ENCODE peak calls at places on chromosomes 3 and 15, in six cellular contexts. T is A549, F is body of pancreas, W is spleen, E is stomach, J is right lobe of liver. C is an unnamed sample. For H3K9me3, the result is how much of the 10 kb centered on the place peaks cover.

GRCh38 chr3:101303089-101303731 is 17.2 kb downstream of the IMPG2 start:
- DNase-seq in T (no peak), F (no peak), E (no peak), J (no peak), W (no peak), C (no peak)

GRCh38 chr3:69290006-69290405 is 95.9 kb downstream of the FRMD4B start:
- DNase-seq in W (no peak), F (no peak), T (no peak), J (no peak), E (no peak), C (no peak)

GRCh38 chr3:138675393-138675792 is 66.8 kb downstream of the FAIM start:
- DNase-seq in F (no peak), E (no peak), W (no peak), J (no peak), T (peak), C (no peak)

GRCh38 chr3:196232154-196232881 is 16.0 kb downstream of the SLC51A start:
- DNase-seq in W (no peak), T (no peak), J (no peak), E (no peak), F (no peak), C (no peak)

GRCh38 chr3:61030469-61031035 is 220.7 kb downstream of the FHIT start:
- DNase-seq in W (no peak), J (no peak), T (no peak), E (no peak), F (no peak), C (no peak)

GRCh38 chr3:39164414-39164813 is 11.0 kb upstream of the CSRNP1 start:
- DNase-seq in W (no peak), J (no peak), E (no peak), F (no peak), T (no peak), C (no peak)

GRCh38 chr15:82128401-82129143 is 82.8 kb upstream of the MEX3B start:
- DNase-seq in F (no peak), W (no peak), J (no peak), T (no peak), E (no peak), C (no peak)

GRCh38 chr3:105822171-105823123 is 46.4 kb downstream of the CBLB start:
- DNase-seq in F (no peak), E (no peak), W (no peak), T (no peak), J (no peak), C (no peak)

GRCh38 chr15:45664451-45664850 is 29.6 kb downstream of the SQOR start:
- DNase-seq in J (no peak), F (no peak), W (no peak), T (no peak), E (no peak), C (no peak)

GRCh38 chr3:195221015-195221853 is 49.7 kb downstream of the XXYLT1 start:
- DNase-seq in E (no peak), F (no peak), J (no peak), W (peak), T (no peak), C (peak)

GRCh38 chr3:173284301-173284700 is 113.2 kb upstream of the NLGN1 start:
- DNase-seq in T (no peak), F (no peak), J (no peak), E (no peak), W (no peak), C (no peak)

GRCh38 chr3:132268956-132269355 is 48.3 kb upstream of the ACP3 start:
- DNase-seq in F (no peak), T (no peak), J (no peak), W (no peak), E (no peak), C (peak)

GRCh38 chr3:155262295-155262694 is 31.2 kb downstream of the STRIT1 start:
- DNase-seq in F (no peak), T (no peak), J (no peak), W (no peak), E (no peak), C (no peak)

GRCh38 chr15:52052076-52052935 is 33.3 kb downstream of the MAPK6 start:
- DNase-seq in E (no peak), F (no peak), J (no peak), T (no peak), W (no peak), C (no peak)

GRCh38 chr3:13509066-13509815 is 29.1 kb downstream of the HDAC11 start:
- DNase-seq in E (no peak), J (no peak), T (no peak), W (peak), F (no peak), C (no peak)

GRCh38 chr3:186277268-186277909 is 84.6 kb downstream of the DGKG start:
- DNase-seq in F (peak), W (no peak), E (no peak), T (no peak), J (no peak), C (peak)

GRCh38 chr15:26864664-26865191 is 2.1 kb upstream of the GABRA5 start:
- DNase-seq in J (no peak), F (peak), T (peak), E (peak), W (no peak), C (peak)

GRCh38 chr3:150220791-150221190 is 187.3 kb upstream of the TSC22D2 start:
- DNase-seq in T (no peak), F (no peak), W (no peak), J (no peak), E (no peak), C (no peak)

GRCh38 chr3:139319428-139320402 is 24.1 kb upstream of the MRPS22 start:
- DNase-seq in T (no peak), J (no peak), E (no peak), W (no peak), F (peak), C (no peak)

GRCh38 chr3:115623414-115623868 is at the start of gene GAP43:
- DNase-seq in E (no peak), J (peak), W (no peak), T (peak), F (peak), C (peak)

GRCh38 chr3:159219231-159219630 is 417.4 kb downstream of the MFSD1 start:
- DNase-seq in F (no peak), W (no peak), T (no peak), J (no peak), E (no peak), C (no peak)

GRCh38 chr3:51340311-51340829 is 44.7 kb upstream of the MANF start:
- DNase-seq in W (no peak), T (peak), E (no peak), J (no peak), F (peak), C (peak)

GRCh38 chr3:42525736-42526345 is 23.4 kb downstream of the VIPR1 start:
- DNase-seq in T (no peak), F (no peak), J (no peak), E (no peak), W (no peak), C (no peak)

GRCh38 chr3:166052440-166052839 is 215.2 kb upstream of the BCHE start:
- DNase-seq in J (no peak), W (no peak), E (no peak), T (no peak), F (no peak), C (no peak)

GRCh38 chr3:188689101-188689574 is 482.6 kb upstream of the TPRG1 start:
- DNase-seq in E (no peak), F (peak), W (no peak), J (peak), T (no peak), C (peak)

GRCh38 chr3:139251529-139251928 is 92.3 kb upstream of the MRPS22 start:
- DNase-seq in T (no peak), W (no peak), J (peak), E (no peak), F (no peak), C (peak)

GRCh38 chr3:186166491-186167288 is 57.8 kb upstream of the ETV5 start:
- DNase-seq in J (no peak), F (no peak), W (no peak), E (no peak), T (no peak), C (no peak)

DNA sequence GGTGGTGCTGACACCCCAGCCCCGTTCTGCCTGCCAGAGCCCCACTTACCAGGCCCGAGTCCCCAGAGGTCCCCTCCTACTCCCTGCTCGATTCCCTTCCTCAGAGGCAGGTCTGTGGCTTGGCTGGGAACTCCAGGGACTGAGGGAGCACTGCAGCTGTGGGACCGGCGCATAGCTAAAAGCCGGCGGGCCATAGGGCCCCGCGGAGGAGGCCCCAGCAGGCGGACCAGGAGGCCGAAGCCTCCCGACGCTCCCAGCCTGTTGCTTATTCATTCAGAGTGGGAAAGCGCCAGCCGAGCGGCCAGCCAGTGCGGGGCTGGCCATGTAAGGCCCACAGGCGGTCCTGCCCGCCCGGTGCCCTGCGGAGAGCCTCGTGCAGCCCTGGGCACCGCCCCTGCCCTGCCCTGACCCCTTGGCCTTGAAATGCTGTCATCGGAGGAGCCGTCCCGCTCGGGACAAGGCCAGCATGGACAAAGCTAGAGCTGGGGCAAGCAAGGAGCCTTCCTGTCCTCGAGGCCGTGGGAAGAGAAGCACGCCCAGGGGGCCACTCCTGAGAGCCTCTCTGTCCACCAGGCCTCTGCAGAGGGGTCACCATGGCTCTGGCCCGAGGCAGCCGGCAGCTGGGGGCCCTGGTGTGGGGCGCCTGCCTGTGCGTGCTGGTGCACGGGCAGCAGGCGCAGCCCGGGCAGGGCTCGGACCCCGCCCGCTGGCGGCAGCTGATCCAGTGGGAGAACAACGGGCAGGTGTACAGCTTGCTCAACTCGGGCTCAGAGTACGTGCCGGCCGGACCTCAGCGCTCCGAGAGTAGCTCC is at the start of gene LOXL1:
- DNase-seq in F (peak), T (no peak), W (peak), E (peak), J (no peak), C (peak)
- TF ChIP-seq POLR2A in F (peak), T (no peak), W (no peak), E (no peak), J (peak), C (peak)

GRCh38 chr3:177483182-177483967 is 286.1 kb upstream of the TBL1XR1 start:
- DNase-seq in F (peak), J (no peak), E (no peak), W (no peak), T (no peak), C (peak)
- TF ChIP-seq CTCF in F (no peak), J (peak), E (no peak), W (no peak), T (no peak), C (peak)

DNA sequence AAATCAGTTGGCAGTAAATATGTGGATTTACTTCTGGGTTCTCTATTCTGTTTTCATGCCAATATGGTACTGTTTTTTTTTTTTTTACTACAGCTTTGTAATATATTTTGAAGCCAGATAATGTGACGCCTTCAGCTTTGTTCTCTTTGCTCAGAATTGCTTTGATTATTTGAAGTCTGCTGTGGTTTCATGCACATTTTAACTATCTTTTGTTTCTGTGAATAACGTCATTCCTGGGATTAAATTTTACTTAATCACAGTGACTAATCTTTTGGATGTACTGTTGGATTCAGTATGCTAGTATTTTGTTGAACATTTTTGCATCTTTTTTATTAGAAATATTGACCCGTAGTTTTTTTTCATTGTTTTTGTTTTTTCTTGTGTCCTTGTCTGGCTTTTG is 576.5 kb downstream of the ZNF385D start:
- DNase-seq in W (no peak), F (no peak), T (no peak), E (no peak), J (no peak), C (no peak)
- H3K9me3 ChIP-seq in W (under half), F (under half), T (under half), E (under half), J (under half), C (under half)

GRCh38 chr3:184174646-184175492 is at the start of gene AP2M1:
- DNase-seq in T (peak), F (peak), W (peak), J (peak), E (peak), C (peak)
- TF ChIP-seq POLR2A in T (peak), F (peak), W (peak), J (peak), E (peak), C (peak)

GRCh38 chr3:64143399-64144130 is 81.7 kb downstream of the PRICKLE2 start:
- DNase-seq in E (no peak), F (peak), T (no peak), J (no peak), W (no peak), C (peak)

GRCh38 chr3:64138656-64139375 is 86.5 kb downstream of the PRICKLE2 start:
- DNase-seq in J (no peak), F (no peak), W (no peak), T (no peak), E (no peak), C (no peak)

GRCh38 chr3:64140651-64141050 is 84.6 kb downstream of the PRICKLE2 start:
- DNase-seq in J (no peak), W (no peak), T (no peak), F (no peak), E (no peak), C (no peak)

GRCh38 chr3:64144241-64144900 is 80.9 kb downstream of the PRICKLE2 start:
- DNase-seq in J (no peak), E (no peak), T (no peak), W (no peak), F (no peak), C (no peak)

DNA sequence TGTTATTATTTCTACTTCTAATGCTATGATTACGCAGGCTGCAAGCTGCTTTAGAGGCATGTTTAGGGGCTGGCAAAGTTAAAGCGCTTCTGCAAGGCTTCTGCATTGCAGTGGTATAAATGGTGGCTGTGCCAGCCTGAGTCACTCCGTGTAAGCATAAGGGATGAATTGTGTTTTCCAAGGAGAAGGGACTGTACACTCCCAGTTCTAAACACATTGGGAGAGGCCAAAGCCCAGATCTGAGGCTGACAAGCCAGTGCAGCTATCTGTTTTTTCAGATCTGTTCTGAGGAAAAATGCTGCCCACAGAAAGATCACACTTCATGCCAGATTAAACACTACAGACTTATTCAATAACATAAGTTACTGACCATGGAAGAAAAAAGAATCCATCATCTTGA is 83.8 kb downstream of the PRICKLE2 start:
- DNase-seq in E (no peak), F (no peak), J (no peak), W (no peak), T (no peak), C (no peak)
- TF ChIP-seq CTCF in E (no peak), F (no peak), J (no peak), W (no peak), T (no peak), C (no peak)

DNA sequence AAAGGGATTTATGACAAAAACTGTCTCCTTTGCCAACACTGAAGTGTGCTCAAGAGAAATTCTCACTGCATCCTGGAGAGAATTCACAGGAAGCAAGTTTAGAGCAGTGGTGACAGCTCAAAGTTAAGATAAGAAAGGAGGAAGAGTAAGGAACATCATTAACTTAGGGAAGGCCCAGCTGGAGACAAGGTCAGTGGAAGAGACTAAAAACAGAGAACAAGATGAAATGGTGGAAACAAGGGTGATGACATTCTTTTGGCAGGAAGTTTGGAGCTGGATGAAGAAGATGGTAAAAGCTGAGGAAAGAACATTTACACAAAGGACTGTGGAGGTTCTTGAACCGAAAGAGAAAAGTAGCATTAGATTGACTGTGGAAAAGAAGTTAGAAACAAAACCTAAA is 6.7 kb upstream of the SUCLG2 start:
- DNase-seq in E (no peak), J (no peak), W (no peak), F (no peak), T (no peak), C (no peak)
- H3K9me3 ChIP-seq in E (under half), J (under half), W (under half), F (under half), T (under half), C (under half)